ENCODE peak calls at places on chromosomes 4 and X, in eight cellular contexts. One of them, this sample, is unnamed.

GRCh38 chr4:24657768-24658617 is 73.6 kb upstream of the DHX15 start:
- DNase-seq in endothelial cell: no peak
- DNase-seq in ovary: no peak
- DNase-seq in IMR-90: peak
- DNase-seq in aorta: peak
- DNase-seq in stimulated activated CD8-positive, alpha-beta memory T cell treated with anti-CD3 and anti-CD28 coated beads, Interleukin-15, amount 100 ng/mL, for 4 hours: no peak
- DNase-seq in astrocyte of the spinal cord: peak
- DNase-seq in Karpas-422: peak
- DNase-seq in this sample: peak

GRCh38 chr4:102675142-102675541 is 85.6 kb downstream of the MANBA start:
- DNase-seq in endothelial cell: no peak
- DNase-seq in ovary: no peak
- DNase-seq in IMR-90: peak
- DNase-seq in aorta: no peak
- DNase-seq in stimulated activated CD8-positive, alpha-beta memory T cell treated with anti-CD3 and anti-CD28 coated beads, Interleukin-15, amount 100 ng/mL, for 4 hours: no peak
- DNase-seq in astrocyte of the spinal cord: peak
- DNase-seq in Karpas-422: no peak
- DNase-seq in this sample: peak

GRCh38 chr4:82381661-82382284 is 8.0 kb upstream of the HNRNPD start:
- DNase-seq in endothelial cell: no peak
- DNase-seq in ovary: no peak
- DNase-seq in IMR-90: peak
- DNase-seq in aorta: no peak
- DNase-seq in stimulated activated CD8-positive, alpha-beta memory T cell treated with anti-CD3 and anti-CD28 coated beads, Interleukin-15, amount 100 ng/mL, for 4 hours: no peak
- DNase-seq in astrocyte of the spinal cord: no peak
- DNase-seq in Karpas-422: no peak
- DNase-seq in this sample: no peak

GRCh38 chrX:39406799-39407198 is 605.5 kb downstream of the MID1IP1 start:
- DNase-seq in endothelial cell: no peak
- DNase-seq in ovary: no peak
- DNase-seq in IMR-90: no peak
- DNase-seq in aorta: no peak
- DNase-seq in stimulated activated CD8-positive, alpha-beta memory T cell treated with anti-CD3 and anti-CD28 coated beads, Interleukin-15, amount 100 ng/mL, for 4 hours: no peak
- DNase-seq in astrocyte of the spinal cord: no peak
- DNase-seq in Karpas-422: no peak
- DNase-seq in this sample: no peak

GRCh38 chr4:169120624-169121023 is 110.6 kb upstream of the CBR4 start:
- DNase-seq in endothelial cell: no peak
- DNase-seq in ovary: no peak
- DNase-seq in IMR-90: no peak
- DNase-seq in aorta: no peak
- DNase-seq in stimulated activated CD8-positive, alpha-beta memory T cell treated with anti-CD3 and anti-CD28 coated beads, Interleukin-15, amount 100 ng/mL, for 4 hours: no peak
- DNase-seq in astrocyte of the spinal cord: no peak
- DNase-seq in Karpas-422: no peak
- DNase-seq in this sample: no peak

GRCh38 chr4:188245651-188246050 is 106.4 kb downstream of the TRIML1 start:
- DNase-seq in endothelial cell: no peak
- DNase-seq in ovary: no peak
- DNase-seq in IMR-90: no peak
- DNase-seq in aorta: no peak
- DNase-seq in stimulated activated CD8-positive, alpha-beta memory T cell treated with anti-CD3 and anti-CD28 coated beads, Interleukin-15, amount 100 ng/mL, for 4 hours: no peak
- DNase-seq in astrocyte of the spinal cord: no peak
- DNase-seq in Karpas-422: no peak
- DNase-seq in this sample: no peak

GRCh38 chrX:134982748-134983147 is 8.0 kb upstream of the SMIM10 start:
- DNase-seq in endothelial cell: no peak
- DNase-seq in ovary: no peak
- DNase-seq in IMR-90: no peak
- DNase-seq in aorta: no peak
- DNase-seq in stimulated activated CD8-positive, alpha-beta memory T cell treated with anti-CD3 and anti-CD28 coated beads, Interleukin-15, amount 100 ng/mL, for 4 hours: no peak
- DNase-seq in astrocyte of the spinal cord: no peak
- DNase-seq in Karpas-422: no peak
- DNase-seq in this sample: no peak

GRCh38 chr4:1469596-1470392 is 63.6 kb upstream of the NKX1-1 start:
- DNase-seq in endothelial cell: no peak
- DNase-seq in ovary: peak
- DNase-seq in IMR-90: no peak
- DNase-seq in aorta: no peak
- DNase-seq in stimulated activated CD8-positive, alpha-beta memory T cell treated with anti-CD3 and anti-CD28 coated beads, Interleukin-15, amount 100 ng/mL, for 4 hours: no peak
- DNase-seq in astrocyte of the spinal cord: no peak
- DNase-seq in Karpas-422: no peak
- DNase-seq in this sample: no peak

GRCh38 chr4:69617083-69617694 is 22.3 kb downstream of the UGT2A2 start:
- DNase-seq in endothelial cell: peak
- DNase-seq in ovary: no peak
- DNase-seq in IMR-90: peak
- DNase-seq in aorta: no peak
- DNase-seq in stimulated activated CD8-positive, alpha-beta memory T cell treated with anti-CD3 and anti-CD28 coated beads, Interleukin-15, amount 100 ng/mL, for 4 hours: no peak
- DNase-seq in astrocyte of the spinal cord: peak
- DNase-seq in Karpas-422: peak
- DNase-seq in this sample: peak

GRCh38 chrX:14491689-14492088 is 37.6 kb upstream of the GLRA2 start:
- DNase-seq in endothelial cell: no peak
- DNase-seq in ovary: no peak
- DNase-seq in IMR-90: no peak
- DNase-seq in aorta: no peak
- DNase-seq in stimulated activated CD8-positive, alpha-beta memory T cell treated with anti-CD3 and anti-CD28 coated beads, Interleukin-15, amount 100 ng/mL, for 4 hours: no peak
- DNase-seq in astrocyte of the spinal cord: no peak
- DNase-seq in Karpas-422: no peak
- DNase-seq in this sample: no peak

GRCh38 chr4:48109413-48110263 is 24.4 kb downstream of the TXK start:
- DNase-seq in endothelial cell: peak
- DNase-seq in ovary: no peak
- DNase-seq in IMR-90: peak
- DNase-seq in aorta: no peak
- DNase-seq in stimulated activated CD8-positive, alpha-beta memory T cell treated with anti-CD3 and anti-CD28 coated beads, Interleukin-15, amount 100 ng/mL, for 4 hours: no peak
- DNase-seq in astrocyte of the spinal cord: peak
- DNase-seq in Karpas-422: peak
- DNase-seq in this sample: peak

This sample was measured in fibroblast of villous mesenchyme.